ENCODE peak calls at places on chromosomes 5 and 9, in nine cellular contexts. B is transverse colon, Y is prostate gland, V is HCT116, T is GM12878, L is spleen, Q is K562, J is endothelial cell of umbilical vein, F is sigmoid colon. U is an unnamed sample.
A peak's percentile ranks its signal among the peaks of the same experiment; 100 is the strongest.

GRCh38 chr9:75962186-75963036 is 71.9 kb downstream of the PCSK5 start:
- DNase-seq in T (no peak), L (no peak), F (no peak), J (no peak), Q (no peak), Y (peak; percentile 20), V (no peak), B (no peak), U (no peak)

GRCh38 chr9:123375725-123376132 is 19.7 kb downstream of the CRB2 start:
- DNase-seq in F (peak; percentile 84), T (no peak), J (no peak), Q (peak; percentile 83), B (peak; percentile 85), Y (no peak), L (no peak), V (no peak), U (no peak)

GRCh38 chr9:133628766-133629165 is 7.4 kb upstream of the DBH start:
- DNase-seq in T (no peak), B (no peak), J (no peak), L (no peak), Q (no peak), V (no peak), F (no peak), Y (no peak), U (no peak)

GRCh38 chr5:43038523-43038989 is 1.6 kb downstream of the ANXA2R start:
- DNase-seq in Y (no peak), B (peak; percentile 23), L (peak; percentile 84), T (no peak), F (no peak), J (no peak), V (no peak), Q (no peak), U (no peak)

GRCh38 chr9:118957585-118957984 is 411.6 kb downstream of the BRINP1 start:
- DNase-seq in Y (no peak), B (no peak), F (no peak), T (no peak), Q (no peak), V (no peak), J (no peak), L (no peak), U (no peak)

GRCh38 chr5:103450333-103451061 is 112.1 kb downstream of the NUDT12 start:
- DNase-seq in F (no peak), Q (no peak), T (no peak), Y (no peak), J (no peak), V (no peak), L (no peak), B (no peak), U (no peak)

GRCh38 chr9:35725362-35725761 is 6.6 kb downstream of the TLN1 start:
- DNase-seq in Y (no peak), T (no peak), Q (peak; percentile 34), B (no peak), L (no peak), V (no peak), F (peak; percentile 63), J (no peak), U (no peak)

GRCh38 chr9:119556129-119556875 is 187.1 kb upstream of the BRINP1 start:
- DNase-seq in V (no peak), L (peak; percentile 87), J (peak; percentile 80), Q (peak; percentile 53), Y (peak; percentile 50), B (peak; percentile 81), F (peak; percentile 76), T (no peak), U (peak; percentile 74)

GRCh38 chr9:124008307-124008854 is 3.2 kb upstream of the LHX2 start:
- DNase-seq in V (peak; percentile 10), F (no peak), Q (no peak), B (no peak), T (no peak), J (no peak), L (no peak), Y (no peak), U (no peak)

GRCh38 chr5:168472329-168472728 is 13.9 kb upstream of the RARS1 start:
- DNase-seq in Q (no peak), T (no peak), V (no peak), Y (no peak), J (no peak), F (no peak), L (no peak), B (no peak), U (no peak)

GRCh38 chr9:35903049-35903448 is 3.0 kb upstream of the HRCT1 start:
- DNase-seq in T (no peak), Q (peak; percentile 51), L (no peak), J (peak; percentile 67), Y (peak; percentile 59), F (no peak), V (peak; percentile 48), B (no peak), U (no peak)

GRCh38 chr5:56534102-56534501 is 281.2 kb upstream of the MAP3K1 start:
- DNase-seq in Q (peak; percentile 24), T (no peak), L (no peak), Y (peak; percentile 66), B (no peak), V (peak; percentile 24), J (no peak), F (no peak), U (peak; percentile 51)

GRCh38 chr9:114834386-114834785 is 28.5 kb upstream of the TNFSF15 start:
- DNase-seq in J (no peak), Q (no peak), L (no peak), F (no peak), B (no peak), Y (no peak), T (no peak), V (no peak), U (no peak)

GRCh38 chr5:62093981-62094380 is 212.0 kb upstream of the KIF2A start:
- DNase-seq in B (no peak), J (peak; percentile 22), L (no peak), T (no peak), V (no peak), Q (no peak), Y (no peak), F (no peak), U (no peak)

GRCh38 chr9:118529210-118529609 is 825.0 kb downstream of the TLR4 start:
- DNase-seq in J (peak; percentile 98), Y (no peak), V (no peak), L (no peak), B (no peak), F (no peak), Q (no peak), T (no peak), U (no peak)

GRCh38 chr5:110757118-110757729 is 18.4 kb downstream of the SLC25A46 start:
- DNase-seq in J (peak; percentile 62), T (no peak), V (peak; percentile 40), F (no peak), Q (peak; percentile 32), Y (no peak), L (no peak), B (no peak), U (no peak)

GRCh38 chr9:108603141-108603540 is 252.6 kb downstream of the ACTL7B start:
- DNase-seq in T (no peak), J (no peak), Q (no peak), L (no peak), B (no peak), Y (peak; percentile 92), F (no peak), V (no peak), U (peak; percentile 80)

GRCh38 chr9:121601234-121601633 is 50.2 kb upstream of the DAB2IP start:
- DNase-seq in V (no peak), B (no peak), J (no peak), Y (no peak), F (no peak), Q (no peak), T (no peak), L (no peak), U (no peak)

GRCh38 chr9:121597693-121598166 is 53.7 kb upstream of the DAB2IP start:
- DNase-seq in B (no peak), Q (no peak), V (no peak), T (no peak), J (no peak), F (no peak), Y (no peak), L (no peak), U (no peak)

GRCh38 chr9:121598167-121599000 is 53.0 kb upstream of the DAB2IP start:
- DNase-seq in Q (no peak), B (peak; percentile 75), L (no peak), Y (peak; percentile 91), T (no peak), J (no peak), F (peak; percentile 95), V (peak; percentile 67), U (peak; percentile 89)

GRCh38 chr9:121599872-121600585 is 51.4 kb upstream of the DAB2IP start:
- DNase-seq in J (no peak), T (no peak), L (no peak), Y (peak; percentile 15), F (no peak), Q (no peak), B (no peak), V (no peak), U (no peak)

DNA sequence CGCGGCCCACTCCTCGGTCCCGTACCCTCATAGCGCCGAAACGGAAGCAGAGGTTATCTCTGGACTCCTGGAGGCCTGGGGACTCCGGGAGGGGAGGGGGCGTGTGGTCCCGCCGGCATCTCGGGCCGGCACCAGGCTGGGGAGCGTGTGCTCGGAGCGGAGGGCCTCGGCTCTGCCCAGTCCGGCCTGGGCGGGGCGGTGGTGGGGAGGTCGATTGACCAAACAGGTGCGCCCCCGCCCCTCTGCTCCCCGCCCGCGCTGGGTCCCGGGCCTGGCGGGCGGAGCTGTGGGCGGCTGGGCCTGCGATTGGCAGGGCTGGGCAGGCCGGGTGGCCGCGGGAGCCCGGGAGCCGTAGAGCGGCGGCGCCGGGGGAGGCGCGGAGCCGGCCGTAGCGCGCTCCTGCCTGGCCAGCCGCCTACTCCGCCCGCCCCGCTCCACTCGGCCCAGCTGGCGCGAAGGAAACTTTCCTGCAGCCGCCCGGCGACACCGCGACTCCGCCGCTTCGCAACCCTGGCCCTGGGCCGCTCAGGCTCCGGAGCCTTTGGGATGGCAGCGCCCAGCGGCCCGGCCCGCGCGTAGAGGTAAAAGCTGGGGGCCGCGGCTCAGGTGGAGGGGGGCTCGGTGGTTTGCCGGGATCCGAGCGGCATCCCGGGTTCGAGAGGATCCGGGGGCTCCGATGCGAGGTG is 52.1 kb upstream of the DAB2IP start:
- DNase-seq in B (peak; percentile 65), L (no peak), J (no peak), V (peak; percentile 71), Y (peak; percentile 82), T (no peak), F (peak; percentile 90), Q (no peak), U (peak; percentile 92)
- TF ChIP-seq POLR2A in B (no peak), L (no peak), J (no peak), V (no peak), Y (peak; percentile 45), T (no peak), F (no peak), Q (no peak), U (no peak)

GRCh38 chr9:127776195-127776918 is 2.1 kb downstream of the SH2D3C start:
- DNase-seq in T (no peak), Q (peak; percentile 74), B (peak; percentile 78), J (no peak), L (peak; percentile 93), Y (no peak), F (no peak), V (no peak), U (no peak)
- H3K4me3 ChIP-seq in T (peak overlapping the region; percentile 100), Q (no peak overlapping the region), B (peak overlapping the region; percentile 15), J (no peak overlapping the region), L (peak overlapping the region; percentile 53), Y (no peak overlapping the region), F (no peak overlapping the region), V (no peak overlapping the region), U (peak overlapping the region; percentile 29)

GRCh38 chr5:134554319-134555222 is 29.1 kb downstream of the JADE2 start:
- DNase-seq in T (peak; percentile 82), Y (peak; percentile 97), F (peak; percentile 92), Q (no peak), J (peak; percentile 60), B (peak; percentile 44), V (no peak), L (no peak), U (peak; percentile 64)
- TF ChIP-seq POLR2AphosphoS5 in T (peak; percentile 28), Y (peak; percentile 99), F (peak; percentile 67), Q (no peak), J (peak; percentile 17), B (peak; percentile 39), V (no peak), L (peak; percentile 74), U (peak; percentile 29)

GRCh38 chr5:160118349-160119141 is 705 bp downstream of the PWWP2A start:
- DNase-seq in B (peak; percentile 60), Q (peak; percentile 70), T (no peak), F (peak; percentile 85), Y (peak; percentile 51), J (no peak), L (peak; percentile 93), V (no peak), U (peak; percentile 47)
- TF ChIP-seq POLR2A in B (no peak), Q (no peak), T (no peak), F (peak; percentile 28), Y (peak; percentile 40), J (peak; percentile 56), L (no peak), V (no peak), U (no peak)

U was measured in stomach.